ENCODE peak calls at places on chromosomes 7 and 10, in nine cellular contexts. One of them, this sample, is unnamed.
A peak's percentile ranks its signal among the peaks of the same experiment; 100 is the strongest.

GRCh38 chr7:23469150-23469960 is 936 bp downstream of the IGF2BP3 start:
- DNase-seq in neuronal stem cell: no peak
- DNase-seq in upper lobe of right lung: no peak
- DNase-seq in RWPE2: no peak
- DNase-seq in right lobe of liver: no peak
- DNase-seq in effector memory CD4-positive, alpha-beta T cell: no peak
- DNase-seq in thoracic aorta: no peak
- DNase-seq in adipocyte: peak; percentile 70
- DNase-seq in pancreas: peak; percentile 66
- DNase-seq in this sample: no peak

GRCh38 chr7:150945171-150945852 is 32.8 kb downstream of the KCNH2 start:
- DNase-seq in neuronal stem cell: no peak
- DNase-seq in upper lobe of right lung: peak; percentile 58
- DNase-seq in RWPE2: no peak
- DNase-seq in right lobe of liver: no peak
- DNase-seq in thoracic aorta: no peak
- DNase-seq in adipocyte: no peak
- DNase-seq in pancreas: peak; percentile 54
- DNase-seq in effector memory CD4-positive, alpha-beta T cell: no peak
- DNase-seq in this sample: peak; percentile 50

GRCh38 chr10:14422431-14422830 is 91.7 kb upstream of the FRMD4A start:
- DNase-seq in adipocyte: no peak
- DNase-seq in right lobe of liver: no peak
- DNase-seq in pancreas: no peak
- DNase-seq in upper lobe of right lung: no peak
- DNase-seq in neuronal stem cell: no peak
- DNase-seq in RWPE2: no peak
- DNase-seq in thoracic aorta: no peak
- DNase-seq in effector memory CD4-positive, alpha-beta T cell: no peak
- DNase-seq in this sample: no peak

GRCh38 chr10:60917331-60918280 is 26.4 kb downstream of the RHOBTB1 start:
- DNase-seq in upper lobe of right lung: no peak
- DNase-seq in effector memory CD4-positive, alpha-beta T cell: no peak
- DNase-seq in RWPE2: no peak
- DNase-seq in neuronal stem cell: no peak
- DNase-seq in right lobe of liver: no peak
- DNase-seq in adipocyte: no peak
- DNase-seq in pancreas: no peak
- DNase-seq in thoracic aorta: no peak
- DNase-seq in this sample: no peak

GRCh38 chr7:32957326-32958045 is at the start of gene FKBP9:
- DNase-seq in RWPE2: peak; percentile 76
- DNase-seq in adipocyte: peak; percentile 95
- DNase-seq in effector memory CD4-positive, alpha-beta T cell: no peak
- DNase-seq in neuronal stem cell: peak; percentile 70
- DNase-seq in right lobe of liver: peak; percentile 90
- DNase-seq in upper lobe of right lung: peak; percentile 96
- DNase-seq in pancreas: peak; percentile 94
- DNase-seq in thoracic aorta: no peak
- DNase-seq in this sample: no peak

GRCh38 chr7:24718977-24719491 is 38.2 kb downstream of the GSDME start:
- DNase-seq in pancreas: no peak
- DNase-seq in neuronal stem cell: no peak
- DNase-seq in upper lobe of right lung: no peak
- DNase-seq in effector memory CD4-positive, alpha-beta T cell: no peak
- DNase-seq in thoracic aorta: no peak
- DNase-seq in RWPE2: no peak
- DNase-seq in right lobe of liver: no peak
- DNase-seq in adipocyte: no peak
- DNase-seq in this sample: no peak

GRCh38 chr10:24953350-24954074 is 1.1 kb upstream of the PRTFDC1 start:
- DNase-seq in neuronal stem cell: no peak
- DNase-seq in thoracic aorta: no peak
- DNase-seq in RWPE2: no peak
- DNase-seq in adipocyte: peak; percentile 50
- DNase-seq in upper lobe of right lung: no peak
- DNase-seq in effector memory CD4-positive, alpha-beta T cell: no peak
- DNase-seq in pancreas: no peak
- DNase-seq in right lobe of liver: no peak
- DNase-seq in this sample: no peak

GRCh38 chr7:119271147-119271779 is 1001.7 kb upstream of the KCND2 start:
- DNase-seq in pancreas: peak; percentile 4
- DNase-seq in adipocyte: no peak
- DNase-seq in neuronal stem cell: no peak
- DNase-seq in upper lobe of right lung: no peak
- DNase-seq in thoracic aorta: no peak
- DNase-seq in right lobe of liver: no peak
- DNase-seq in effector memory CD4-positive, alpha-beta T cell: no peak
- DNase-seq in RWPE2: no peak
- DNase-seq in this sample: no peak

GRCh38 chr7:159136442-159136841 is 8.2 kb downstream of the VIPR2 start:
- DNase-seq in effector memory CD4-positive, alpha-beta T cell: no peak
- DNase-seq in neuronal stem cell: no peak
- DNase-seq in adipocyte: no peak
- DNase-seq in upper lobe of right lung: no peak
- DNase-seq in RWPE2: no peak
- DNase-seq in right lobe of liver: peak; percentile 10
- DNase-seq in pancreas: peak; percentile 14
- DNase-seq in thoracic aorta: no peak
- DNase-seq in this sample: no peak

GRCh38 chr7:131057524-131058065 is 270.1 kb upstream of the MKLN1 start:
- DNase-seq in upper lobe of right lung: no peak
- DNase-seq in RWPE2: no peak
- DNase-seq in pancreas: no peak
- DNase-seq in neuronal stem cell: no peak
- DNase-seq in right lobe of liver: no peak
- DNase-seq in thoracic aorta: no peak
- DNase-seq in effector memory CD4-positive, alpha-beta T cell: no peak
- DNase-seq in adipocyte: no peak
- DNase-seq in this sample: no peak

GRCh38 chr10:125989791-125990190 is 93.4 kb downstream of the FANK1 start:
- DNase-seq in neuronal stem cell: no peak
- DNase-seq in pancreas: no peak
- DNase-seq in right lobe of liver: no peak
- DNase-seq in adipocyte: no peak
- DNase-seq in effector memory CD4-positive, alpha-beta T cell: no peak
- DNase-seq in RWPE2: no peak
- DNase-seq in upper lobe of right lung: no peak
- DNase-seq in thoracic aorta: no peak
- DNase-seq in this sample: no peak

GRCh38 chr7:91265693-91266066 is 1.4 kb downstream of the FZD1 start:
- DNase-seq in right lobe of liver: no peak
- DNase-seq in RWPE2: no peak
- DNase-seq in adipocyte: peak; percentile 52
- DNase-seq in effector memory CD4-positive, alpha-beta T cell: no peak
- DNase-seq in thoracic aorta: no peak
- DNase-seq in neuronal stem cell: no peak
- DNase-seq in upper lobe of right lung: peak; percentile 73
- DNase-seq in pancreas: peak; percentile 82
- DNase-seq in this sample: no peak

GRCh38 chr10:124574456-124575070 is 112.9 kb downstream of the LHPP start:
- DNase-seq in effector memory CD4-positive, alpha-beta T cell: no peak
- DNase-seq in upper lobe of right lung: no peak
- DNase-seq in right lobe of liver: no peak
- DNase-seq in adipocyte: no peak
- DNase-seq in thoracic aorta: no peak
- DNase-seq in RWPE2: peak; percentile 53
- DNase-seq in neuronal stem cell: no peak
- DNase-seq in pancreas: no peak
- DNase-seq in this sample: no peak

GRCh38 chr10:131081386-131081785 is 230.1 kb downstream of the TCERG1L start:
- DNase-seq in effector memory CD4-positive, alpha-beta T cell: no peak
- DNase-seq in right lobe of liver: no peak
- DNase-seq in neuronal stem cell: no peak
- DNase-seq in pancreas: peak; percentile 13
- DNase-seq in thoracic aorta: no peak
- DNase-seq in upper lobe of right lung: no peak
- DNase-seq in adipocyte: no peak
- DNase-seq in RWPE2: no peak
- DNase-seq in this sample: no peak

GRCh38 chr7:98167653-98168052 is 43.6 kb upstream of the BHLHA15 start:
- DNase-seq in pancreas: peak; percentile 68
- DNase-seq in neuronal stem cell: no peak
- DNase-seq in RWPE2: no peak
- DNase-seq in adipocyte: no peak
- DNase-seq in effector memory CD4-positive, alpha-beta T cell: no peak
- DNase-seq in upper lobe of right lung: no peak
- DNase-seq in right lobe of liver: no peak
- DNase-seq in thoracic aorta: no peak
- DNase-seq in this sample: no peak

GRCh38 chr7:25391295-25391861 is 163.1 kb upstream of the NPVF start:
- DNase-seq in effector memory CD4-positive, alpha-beta T cell: no peak
- DNase-seq in RWPE2: no peak
- DNase-seq in thoracic aorta: no peak
- DNase-seq in neuronal stem cell: no peak
- DNase-seq in right lobe of liver: no peak
- DNase-seq in adipocyte: peak; percentile 67
- DNase-seq in pancreas: no peak
- DNase-seq in upper lobe of right lung: no peak
- DNase-seq in this sample: no peak

GRCh38 chr10:65968437-65968836 is 957.4 kb upstream of the LRRTM3 start:
- DNase-seq in RWPE2: no peak
- DNase-seq in thoracic aorta: no peak
- DNase-seq in upper lobe of right lung: no peak
- DNase-seq in effector memory CD4-positive, alpha-beta T cell: no peak
- DNase-seq in neuronal stem cell: no peak
- DNase-seq in adipocyte: no peak
- DNase-seq in right lobe of liver: no peak
- DNase-seq in pancreas: no peak
- DNase-seq in this sample: no peak

GRCh38 chr10:89458289-89458688 is 43.9 kb downstream of the IFIT5 start:
- DNase-seq in right lobe of liver: no peak
- DNase-seq in pancreas: no peak
- DNase-seq in effector memory CD4-positive, alpha-beta T cell: no peak
- DNase-seq in neuronal stem cell: no peak
- DNase-seq in RWPE2: no peak
- DNase-seq in thoracic aorta: no peak
- DNase-seq in upper lobe of right lung: no peak
- DNase-seq in adipocyte: peak; percentile 61
- DNase-seq in this sample: no peak

GRCh38 chr10:1507436-1507835 is 229.9 kb downstream of the ADARB2 start:
- DNase-seq in pancreas: no peak
- DNase-seq in RWPE2: no peak
- DNase-seq in effector memory CD4-positive, alpha-beta T cell: no peak
- DNase-seq in thoracic aorta: no peak
- DNase-seq in adipocyte: no peak
- DNase-seq in right lobe of liver: no peak
- DNase-seq in neuronal stem cell: no peak
- DNase-seq in upper lobe of right lung: no peak
- DNase-seq in this sample: no peak

GRCh38 chr7:74178632-74179031 is 4.5 kb downstream of the EIF4H start:
- DNase-seq in upper lobe of right lung: no peak
- DNase-seq in thoracic aorta: no peak
- DNase-seq in neuronal stem cell: no peak
- DNase-seq in adipocyte: peak; percentile 43
- DNase-seq in RWPE2: no peak
- DNase-seq in right lobe of liver: no peak
- DNase-seq in effector memory CD4-positive, alpha-beta T cell: no peak
- DNase-seq in pancreas: no peak
- DNase-seq in this sample: no peak

GRCh38 chr10:31120392-31120791 is 88.7 kb upstream of the ZNF438 start:
- DNase-seq in upper lobe of right lung: no peak
- DNase-seq in thoracic aorta: no peak
- DNase-seq in pancreas: no peak
- DNase-seq in adipocyte: peak; percentile 19
- DNase-seq in neuronal stem cell: no peak
- DNase-seq in RWPE2: no peak
- DNase-seq in effector memory CD4-positive, alpha-beta T cell: no peak
- DNase-seq in right lobe of liver: no peak
- DNase-seq in this sample: no peak

GRCh38 chr7:17971392-17971791 is 31.1 kb upstream of the SNX13 start:
- DNase-seq in neuronal stem cell: no peak
- DNase-seq in right lobe of liver: no peak
- DNase-seq in upper lobe of right lung: no peak
- DNase-seq in thoracic aorta: no peak
- DNase-seq in RWPE2: no peak
- DNase-seq in pancreas: no peak
- DNase-seq in effector memory CD4-positive, alpha-beta T cell: no peak
- DNase-seq in adipocyte: peak; percentile 63
- DNase-seq in this sample: no peak

GRCh38 chr7:158078161-158078910 is 509.3 kb downstream of the PTPRN2 start:
- DNase-seq in RWPE2: peak; percentile 19
- DNase-seq in effector memory CD4-positive, alpha-beta T cell: no peak
- DNase-seq in upper lobe of right lung: peak; percentile 48
- DNase-seq in pancreas: peak; percentile 30
- DNase-seq in thoracic aorta: no peak
- DNase-seq in adipocyte: no peak
- DNase-seq in right lobe of liver: peak; percentile 5
- DNase-seq in neuronal stem cell: no peak
- DNase-seq in this sample: no peak
- H3K9me3 ChIP-seq in RWPE2: peaks cover 3% of the 10 kb centered on the region
- H3K9me3 ChIP-seq in effector memory CD4-positive, alpha-beta T cell: no peaks in the 10 kb centered on the region
- H3K9me3 ChIP-seq in upper lobe of right lung: no peaks in the 10 kb centered on the region
- H3K9me3 ChIP-seq in pancreas: no peaks in the 10 kb centered on the region
- H3K9me3 ChIP-seq in thoracic aorta: no peaks in the 10 kb centered on the region
- H3K9me3 ChIP-seq in adipocyte: peaks cover 3% of the 10 kb centered on the region
- H3K9me3 ChIP-seq in right lobe of liver: no peaks in the 10 kb centered on the region
- H3K9me3 ChIP-seq in neuronal stem cell: peaks cover 6% of the 10 kb centered on the region
- H3K9me3 ChIP-seq in this sample: no peaks in the 10 kb centered on the region

GRCh38 chr10:115963848-115964247 is 309.2 kb downstream of the GFRA1 start:
- DNase-seq in adipocyte: no peak
- DNase-seq in neuronal stem cell: no peak
- DNase-seq in pancreas: no peak
- DNase-seq in RWPE2: no peak
- DNase-seq in effector memory CD4-positive, alpha-beta T cell: no peak
- DNase-seq in thoracic aorta: no peak
- DNase-seq in right lobe of liver: no peak
- DNase-seq in upper lobe of right lung: no peak
- DNase-seq in this sample: no peak
- H3K9me3 ChIP-seq in adipocyte: no peaks in the 10 kb centered on the region
- H3K9me3 ChIP-seq in neuronal stem cell: no peaks in the 10 kb centered on the region
- H3K9me3 ChIP-seq in pancreas: no peaks in the 10 kb centered on the region
- H3K9me3 ChIP-seq in RWPE2: no peaks in the 10 kb centered on the region
- H3K9me3 ChIP-seq in effector memory CD4-positive, alpha-beta T cell: no peaks in the 10 kb centered on the region
- H3K9me3 ChIP-seq in thoracic aorta: no peaks in the 10 kb centered on the region
- H3K9me3 ChIP-seq in right lobe of liver: no peaks in the 10 kb centered on the region
- H3K9me3 ChIP-seq in upper lobe of right lung: no peaks in the 10 kb centered on the region
- H3K9me3 ChIP-seq in this sample: no peaks in the 10 kb centered on the region

DNA sequence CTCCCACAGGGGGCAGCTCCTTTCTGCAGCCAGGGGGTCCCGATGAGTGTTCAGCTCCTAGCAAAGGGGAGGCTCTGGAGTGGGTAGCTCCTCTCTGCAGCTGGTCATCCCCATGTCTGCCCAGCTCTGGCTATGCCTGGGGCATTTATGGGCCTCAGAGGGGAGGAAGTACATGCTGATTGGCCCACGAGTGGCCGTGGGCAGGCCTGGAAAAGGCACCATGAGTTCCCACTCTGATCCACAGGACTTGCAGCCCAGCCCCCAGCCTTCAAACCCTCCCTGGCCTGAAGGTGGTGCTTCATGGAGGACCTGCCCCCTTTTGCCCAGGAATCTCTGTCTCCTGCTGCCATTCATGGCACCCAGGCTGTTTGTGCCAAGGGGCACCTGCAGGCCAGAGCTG is 268.8 kb downstream of the DNAJB6 start:
- DNase-seq in thoracic aorta: no peak
- DNase-seq in RWPE2: no peak
- DNase-seq in neuronal stem cell: no peak
- DNase-seq in effector memory CD4-positive, alpha-beta T cell: no peak
- DNase-seq in upper lobe of right lung: no peak
- DNase-seq in pancreas: no peak
- DNase-seq in adipocyte: no peak
- DNase-seq in right lobe of liver: no peak
- DNase-seq in this sample: no peak
- H3K9me3 ChIP-seq in thoracic aorta: no peaks in the 10 kb centered on the region
- H3K9me3 ChIP-seq in RWPE2: no peaks in the 10 kb centered on the region
- H3K9me3 ChIP-seq in neuronal stem cell: no peaks in the 10 kb centered on the region
- H3K9me3 ChIP-seq in effector memory CD4-positive, alpha-beta T cell: no peaks in the 10 kb centered on the region
- H3K9me3 ChIP-seq in upper lobe of right lung: no peaks in the 10 kb centered on the region
- H3K9me3 ChIP-seq in pancreas: no peaks in the 10 kb centered on the region
- H3K9me3 ChIP-seq in adipocyte: no peaks in the 10 kb centered on the region
- H3K9me3 ChIP-seq in right lobe of liver: no peaks in the 10 kb centered on the region
- H3K9me3 ChIP-seq in this sample: no peaks in the 10 kb centered on the region

GRCh38 chr7:68245688-68246087 is 1249.1 kb downstream of the TYW1 start:
- DNase-seq in RWPE2: no peak
- DNase-seq in adipocyte: peak; percentile 38
- DNase-seq in thoracic aorta: no peak
- DNase-seq in upper lobe of right lung: no peak
- DNase-seq in effector memory CD4-positive, alpha-beta T cell: no peak
- DNase-seq in right lobe of liver: no peak
- DNase-seq in pancreas: no peak
- DNase-seq in neuronal stem cell: no peak
- DNase-seq in this sample: no peak
- H3K9me3 ChIP-seq in RWPE2: peaks cover 6% of the 10 kb centered on the region
- H3K9me3 ChIP-seq in adipocyte: peaks cover 3% of the 10 kb centered on the region
- H3K9me3 ChIP-seq in thoracic aorta: no peaks in the 10 kb centered on the region
- H3K9me3 ChIP-seq in upper lobe of right lung: no peaks in the 10 kb centered on the region
- H3K9me3 ChIP-seq in effector memory CD4-positive, alpha-beta T cell: no peaks in the 10 kb centered on the region
- H3K9me3 ChIP-seq in right lobe of liver: no peaks in the 10 kb centered on the region
- H3K9me3 ChIP-seq in pancreas: no peaks in the 10 kb centered on the region
- H3K9me3 ChIP-seq in neuronal stem cell: peaks cover 2% of the 10 kb centered on the region
- H3K9me3 ChIP-seq in this sample: no peaks in the 10 kb centered on the region